ENCODE peak calls at places on chromosome 17, in eight cellular contexts. G is MV-4-11; S is brain microvascular endothelial cell; D is T follicular helper cell; Y is stimulated activated CD4-positive, alpha-beta T cell treated with anti-CD3 and anti-CD28 coated beads, Interleukin-4, amount 100 ng/mL, for 48 hours; A is EL; V is HTR-8/SVneo; X is M059J. E is an unnamed sample.

GRCh38 chr17:63819585-63820537 is 7.4 kb upstream of the PSMC5 start:
- DNase-seq in G (no peak), S (no peak), D (no peak), Y (no peak), A (no peak), V (no peak), X (no peak), E (no peak)

GRCh38 chr17:63431939-63432804 is 13.9 kb downstream of the CYB561 start:
- DNase-seq in G (no peak), S (no peak), D (no peak), Y (no peak), A (peak), V (no peak), X (peak), E (no peak)

GRCh38 chr17:48593840-48594411 is 347 bp upstream of the HOXB5 start:
- DNase-seq in G (peak), S (peak), D (peak), Y (peak), A (peak), V (peak), X (peak), E (peak)

GRCh38 chr17:55727275-55727674 is 4.6 kb upstream of the TMEM100 start:
- DNase-seq in G (no peak), S (no peak), D (no peak), Y (no peak), A (no peak), V (no peak), X (no peak), E (no peak)

GRCh38 chr17:50027639-50028206 is 28.2 kb upstream of the ITGA3 start:
- DNase-seq in G (peak), S (peak), D (no peak), Y (no peak), A (peak), V (peak), X (peak), E (peak)

GRCh38 chr17:148757-149156 is 11.4 kb downstream of the SCGB1C2 start:
- DNase-seq in G (no peak), S (no peak), D (no peak), Y (no peak), A (no peak), V (no peak), X (no peak), E (no peak)

GRCh38 chr17:32253117-32253611 is 12.5 kb upstream of the RHBDL3 start:
- DNase-seq in G (peak), S (peak), D (peak), Y (peak), A (peak), V (peak), X (peak), E (peak)

GRCh38 chr17:57607553-57608120 is 137.5 kb downstream of the CCDC182 start:
- DNase-seq in G (peak), S (no peak), D (no peak), Y (no peak), A (no peak), V (no peak), X (peak), E (no peak)

GRCh38 chr17:67364847-67365761 is 1.3 kb downstream of the PSMD12 start:
- DNase-seq in G (no peak), S (no peak), D (no peak), Y (no peak), A (no peak), V (no peak), X (no peak), E (no peak)

GRCh38 chr17:79993390-79994221 is 42.1 kb downstream of the TBC1D16 start:
- DNase-seq in G (peak), S (peak), D (no peak), Y (peak), A (peak), V (no peak), X (no peak), E (no peak)

GRCh38 chr17:36594626-36595401 is 3.1 kb downstream of the DHRS11 start:
- DNase-seq in G (no peak), S (no peak), D (no peak), Y (no peak), A (no peak), V (no peak), X (no peak), E (no peak)

GRCh38 chr17:79785017-79785899 is 7.3 kb downstream of the CBX2 start:
- DNase-seq in G (no peak), S (no peak), D (no peak), Y (no peak), A (no peak), V (no peak), X (no peak), E (no peak)

GRCh38 chr17:75124819-75125162 is 6.8 kb downstream of the NT5C start:
- DNase-seq in G (no peak), S (no peak), D (no peak), Y (no peak), A (no peak), V (no peak), X (no peak), E (no peak)

E was measured in kidney glomerular epithelial cell.